ENCODE peak calls at places on chromosomes 7 and 10, in ten cellular contexts. One of them, this sample, is unnamed.

GRCh38 chr7:103394566-103394965 is 47.1 kb downstream of the PSMC2 start:
- DNase-seq in stimulated activated CD4-positive, alpha-beta T cell treated with anti-CD3 and anti-CD28 coated beads, Interleukin-12 subunit alpha, Interleukin-12 subunit beta, amount 100 ng/mL, for 4 hours: no peak
- DNase-seq in HEK293T: no peak
- DNase-seq in BJ: no peak
- DNase-seq in AML-193: no peak
- DNase-seq in stimulated activated CD8-positive, alpha-beta memory T cell treated with anti-CD3 and anti-CD28 coated beads, Interleukin-15, amount 100 ng/mL, for 24 hours: no peak
- DNase-seq in GM12864: no peak
- DNase-seq in NCI-H226: no peak
- DNase-seq in skeletal muscle cell: no peak
- DNase-seq in sigmoid colon: no peak
- DNase-seq in this sample: no peak

GRCh38 chr7:33805630-33806233 is 99.6 kb upstream of the BMPER start:
- DNase-seq in stimulated activated CD4-positive, alpha-beta T cell treated with anti-CD3 and anti-CD28 coated beads, Interleukin-12 subunit alpha, Interleukin-12 subunit beta, amount 100 ng/mL, for 4 hours: no peak
- DNase-seq in BJ: no peak
- DNase-seq in stimulated activated CD8-positive, alpha-beta memory T cell treated with anti-CD3 and anti-CD28 coated beads, Interleukin-15, amount 100 ng/mL, for 24 hours: no peak
- DNase-seq in NCI-H226: peak
- DNase-seq in GM12864: no peak
- DNase-seq in sigmoid colon: no peak
- DNase-seq in AML-193: no peak
- DNase-seq in HEK293T: no peak
- DNase-seq in skeletal muscle cell: no peak
- DNase-seq in this sample: no peak

GRCh38 chr7:98996162-98996552 is 117.8 kb downstream of the TRRAP start:
- DNase-seq in AML-193: no peak
- DNase-seq in skeletal muscle cell: no peak
- DNase-seq in stimulated activated CD8-positive, alpha-beta memory T cell treated with anti-CD3 and anti-CD28 coated beads, Interleukin-15, amount 100 ng/mL, for 24 hours: no peak
- DNase-seq in sigmoid colon: no peak
- DNase-seq in GM12864: peak
- DNase-seq in BJ: no peak
- DNase-seq in stimulated activated CD4-positive, alpha-beta T cell treated with anti-CD3 and anti-CD28 coated beads, Interleukin-12 subunit alpha, Interleukin-12 subunit beta, amount 100 ng/mL, for 4 hours: no peak
- DNase-seq in HEK293T: no peak
- DNase-seq in NCI-H226: no peak
- DNase-seq in this sample: no peak

GRCh38 chr7:119270045-119270464 is 1002.9 kb upstream of the KCND2 start:
- DNase-seq in AML-193: peak
- DNase-seq in sigmoid colon: peak
- DNase-seq in HEK293T: peak
- DNase-seq in stimulated activated CD4-positive, alpha-beta T cell treated with anti-CD3 and anti-CD28 coated beads, Interleukin-12 subunit alpha, Interleukin-12 subunit beta, amount 100 ng/mL, for 4 hours: no peak
- DNase-seq in BJ: no peak
- DNase-seq in stimulated activated CD8-positive, alpha-beta memory T cell treated with anti-CD3 and anti-CD28 coated beads, Interleukin-15, amount 100 ng/mL, for 24 hours: no peak
- DNase-seq in GM12864: peak
- DNase-seq in NCI-H226: peak
- DNase-seq in skeletal muscle cell: peak
- DNase-seq in this sample: no peak

GRCh38 chr10:86400705-86401587 is 34.4 kb upstream of the GRID1 start:
- DNase-seq in GM12864: no peak
- DNase-seq in stimulated activated CD8-positive, alpha-beta memory T cell treated with anti-CD3 and anti-CD28 coated beads, Interleukin-15, amount 100 ng/mL, for 24 hours: peak
- DNase-seq in NCI-H226: no peak
- DNase-seq in AML-193: peak
- DNase-seq in BJ: no peak
- DNase-seq in stimulated activated CD4-positive, alpha-beta T cell treated with anti-CD3 and anti-CD28 coated beads, Interleukin-12 subunit alpha, Interleukin-12 subunit beta, amount 100 ng/mL, for 4 hours: peak
- DNase-seq in HEK293T: peak
- DNase-seq in skeletal muscle cell: no peak
- DNase-seq in sigmoid colon: peak
- DNase-seq in this sample: no peak

GRCh38 chr7:134174797-134175261 is 47.7 kb downstream of the LRGUK start:
- DNase-seq in NCI-H226: peak
- DNase-seq in HEK293T: no peak
- DNase-seq in BJ: peak
- DNase-seq in sigmoid colon: no peak
- DNase-seq in AML-193: peak
- DNase-seq in skeletal muscle cell: peak
- DNase-seq in stimulated activated CD8-positive, alpha-beta memory T cell treated with anti-CD3 and anti-CD28 coated beads, Interleukin-15, amount 100 ng/mL, for 24 hours: no peak
- DNase-seq in GM12864: no peak
- DNase-seq in stimulated activated CD4-positive, alpha-beta T cell treated with anti-CD3 and anti-CD28 coated beads, Interleukin-12 subunit alpha, Interleukin-12 subunit beta, amount 100 ng/mL, for 4 hours: no peak
- DNase-seq in this sample: no peak

GRCh38 chr7:21960922-21961321 is 15.2 kb upstream of the CDCA7L start:
- DNase-seq in GM12864: no peak
- DNase-seq in NCI-H226: peak
- DNase-seq in sigmoid colon: no peak
- DNase-seq in AML-193: no peak
- DNase-seq in BJ: peak
- DNase-seq in skeletal muscle cell: peak
- DNase-seq in HEK293T: no peak
- DNase-seq in stimulated activated CD4-positive, alpha-beta T cell treated with anti-CD3 and anti-CD28 coated beads, Interleukin-12 subunit alpha, Interleukin-12 subunit beta, amount 100 ng/mL, for 4 hours: no peak
- DNase-seq in stimulated activated CD8-positive, alpha-beta memory T cell treated with anti-CD3 and anti-CD28 coated beads, Interleukin-15, amount 100 ng/mL, for 24 hours: no peak
- DNase-seq in this sample: no peak

GRCh38 chr7:30285531-30286284 is 1.3 kb downstream of the ZNRF2 start:
- DNase-seq in stimulated activated CD4-positive, alpha-beta T cell treated with anti-CD3 and anti-CD28 coated beads, Interleukin-12 subunit alpha, Interleukin-12 subunit beta, amount 100 ng/mL, for 4 hours: peak
- DNase-seq in HEK293T: no peak
- DNase-seq in skeletal muscle cell: no peak
- DNase-seq in AML-193: peak
- DNase-seq in BJ: no peak
- DNase-seq in NCI-H226: peak
- DNase-seq in GM12864: peak
- DNase-seq in sigmoid colon: no peak
- DNase-seq in stimulated activated CD8-positive, alpha-beta memory T cell treated with anti-CD3 and anti-CD28 coated beads, Interleukin-15, amount 100 ng/mL, for 24 hours: peak
- DNase-seq in this sample: no peak

GRCh38 chr7:92802398-92802797 is 34.0 kb downstream of the CDK6 start:
- DNase-seq in HEK293T: no peak
- DNase-seq in NCI-H226: no peak
- DNase-seq in GM12864: no peak
- DNase-seq in BJ: no peak
- DNase-seq in stimulated activated CD4-positive, alpha-beta T cell treated with anti-CD3 and anti-CD28 coated beads, Interleukin-12 subunit alpha, Interleukin-12 subunit beta, amount 100 ng/mL, for 4 hours: no peak
- DNase-seq in sigmoid colon: no peak
- DNase-seq in skeletal muscle cell: no peak
- DNase-seq in AML-193: no peak
- DNase-seq in stimulated activated CD8-positive, alpha-beta memory T cell treated with anti-CD3 and anti-CD28 coated beads, Interleukin-15, amount 100 ng/mL, for 24 hours: no peak
- DNase-seq in this sample: no peak

GRCh38 chr7:77691892-77692491 is 4.3 kb upstream of the RSBN1L start:
- DNase-seq in HEK293T: no peak
- DNase-seq in stimulated activated CD4-positive, alpha-beta T cell treated with anti-CD3 and anti-CD28 coated beads, Interleukin-12 subunit alpha, Interleukin-12 subunit beta, amount 100 ng/mL, for 4 hours: no peak
- DNase-seq in AML-193: no peak
- DNase-seq in NCI-H226: no peak
- DNase-seq in sigmoid colon: no peak
- DNase-seq in GM12864: no peak
- DNase-seq in BJ: no peak
- DNase-seq in skeletal muscle cell: no peak
- DNase-seq in stimulated activated CD8-positive, alpha-beta memory T cell treated with anti-CD3 and anti-CD28 coated beads, Interleukin-15, amount 100 ng/mL, for 24 hours: no peak
- DNase-seq in this sample: no peak

This sample was measured in D721Med.